ENCODE peak calls at places on chromosomes 1 and 21, in five cellular contexts. V is effector memory CD8-positive, alpha-beta T cell; M is T-cell; R is aorta; O is gastroesophageal sphincter. W is an unnamed sample.

GRCh38 chr1:63321788-63322247 is 549 bp upstream of the FOXD3 start:
- ATAC-seq in V (no peak), M (no peak), R (no peak), O (no peak), W (no peak)

GRCh38 chr1:149949911-149950310 is 13.2 kb upstream of the MTMR11 start:
- ATAC-seq in V (no peak), M (no peak), R (no peak), O (no peak), W (no peak)

GRCh38 chr21:32698971-32699693 is 28.7 kb downstream of the SYNJ1 start:
- ATAC-seq in V (no peak), M (no peak), R (no peak), O (no peak), W (no peak)

GRCh38 chr1:160636547-160636946 is 10.3 kb downstream of the SLAMF1 start:
- ATAC-seq in V (peak; percentile 39), M (no peak), R (no peak), O (no peak), W (no peak)

GRCh38 chr1:19070197-19070651 is 113.7 kb upstream of the IFFO2 start:
- ATAC-seq in V (no peak), M (no peak), R (no peak), O (no peak), W (no peak)

GRCh38 chr1:30372792-30373433 is 350.5 kb downstream of the MATN1 start:
- ATAC-seq in V (no peak), M (no peak), R (no peak), O (no peak), W (no peak)

GRCh38 chr1:155241069-155241679 is 14.1 kb downstream of the ENTREP3 start:
- ATAC-seq in V (peak; percentile 32), M (peak; percentile 53), R (peak; percentile 51), O (no peak), W (peak; percentile 62)

GRCh38 chr1:161943713-161944112 is 80.0 kb downstream of the OLFML2B start:
- ATAC-seq in V (no peak), M (no peak), R (no peak), O (no peak), W (no peak)

GRCh38 chr1:19469004-19469403 is 16.3 kb downstream of the CAPZB start:
- ATAC-seq in V (no peak), M (no peak), R (no peak), O (no peak), W (no peak)

GRCh38 chr1:196598902-196599301 is 9.3 kb downstream of the KCNT2 start:
- ATAC-seq in V (no peak), M (no peak), R (no peak), O (no peak), W (no peak)

GRCh38 chr1:234256359-234256758 is 116.9 kb upstream of the COA6 start:
- ATAC-seq in V (no peak), M (no peak), R (no peak), O (no peak), W (no peak)

GRCh38 chr1:180555411-180555810 is 3.4 kb upstream of the OVAAL start:
- ATAC-seq in V (no peak), M (no peak), R (no peak), O (no peak), W (no peak)

GRCh38 chr1:86247553-86248279 is 91.1 kb upstream of the COL24A1 start:
- ATAC-seq in V (no peak), M (no peak), R (no peak), O (no peak), W (no peak)

GRCh38 chr1:221138516-221138915 is 259.3 kb downstream of the HLX start:
- ATAC-seq in V (no peak), M (no peak), R (no peak), O (no peak), W (no peak)

GRCh38 chr1:223189903-223190724 is 47.1 kb upstream of the TLR5 start:
- ATAC-seq in V (peak; percentile 95), M (peak; percentile 78), R (no peak), O (no peak), W (peak; percentile 45)

GRCh38 chr1:14660795-14661194 is 62.3 kb downstream of the KAZN start:
- ATAC-seq in V (no peak), M (no peak), R (no peak), O (peak; percentile 35), W (no peak)

GRCh38 chr1:154264454-154264853 is 8.0 kb upstream of the HAX1 start:
- ATAC-seq in V (no peak), M (no peak), R (no peak), O (no peak), W (no peak)

GRCh38 chr1:60764489-60764888 is 317.9 kb upstream of the NFIA start:
- ATAC-seq in V (no peak), M (no peak), R (no peak), O (no peak), W (no peak)

GRCh38 chr1:2279210-2279639 is 51.1 kb downstream of the SKI start:
- ATAC-seq in V (no peak), M (peak; percentile 3), R (peak; percentile 67), O (peak; percentile 52), W (peak; percentile 19)

GRCh38 chr21:44299085-44299457 is 782 bp upstream of the PFKL start:
- ATAC-seq in V (no peak), M (no peak), R (no peak), O (no peak), W (no peak)

GRCh38 chr1:221149111-221149510 is 269.9 kb downstream of the HLX start:
- ATAC-seq in V (no peak), M (no peak), R (peak; percentile 50), O (peak; percentile 85), W (no peak)

GRCh38 chr1:201826830-201827229 is 2.1 kb upstream of the IPO9 start:
- ATAC-seq in V (no peak), M (no peak), R (no peak), O (no peak), W (no peak)

GRCh38 chr1:15429701-15430149 is 8.5 kb upstream of the CTRC start:
- ATAC-seq in V (no peak), M (no peak), R (no peak), O (no peak), W (peak; percentile 4)

GRCh38 chr1:183804382-183804781 is 538 bp upstream of the RGL1 start:
- ATAC-seq in V (no peak), M (no peak), R (no peak), O (peak; percentile 10), W (no peak)

GRCh38 chr1:27070390-27071048 is 57.9 kb upstream of the TENT5B start:
- ATAC-seq in V (no peak), M (no peak), R (no peak), O (no peak), W (peak; percentile 58)

GRCh38 chr1:109137959-109138757 is 24.2 kb downstream of the ELAPOR1 start:
- ATAC-seq in V (no peak), M (no peak), R (no peak), O (no peak), W (no peak)

GRCh38 chr1:55702064-55702463 is 486.9 kb upstream of the USP24 start:
- ATAC-seq in V (no peak), M (no peak), R (no peak), O (no peak), W (peak; percentile 66)

GRCh38 chr21:25670726-25671125 is 31.7 kb downstream of the JAM2 start:
- ATAC-seq in V (no peak), M (no peak), R (peak; percentile 69), O (peak; percentile 73), W (no peak)